ENCODE peak calls at places on chromosome 1, in seven cellular contexts. One of them, this sample, is unnamed.

GRCh38 chr1:167555971-167556714 is 2.6 kb upstream of the CREG1 start:
- DNase-seq in WERI-Rb-1: peak; percentile 54
- DNase-seq in PC-9: peak; percentile 70
- DNase-seq in fibroblast of lung: peak; percentile 51
- DNase-seq in neural progenitor cell: peak; percentile 79
- DNase-seq in tibial artery: peak; percentile 87
- DNase-seq in breast epithelium: peak; percentile 92
- DNase-seq in this sample: no peak

GRCh38 chr1:93578911-93579825 is 102.5 kb downstream of the BCAR3 start:
- DNase-seq in WERI-Rb-1: no peak
- DNase-seq in PC-9: peak; percentile 67
- DNase-seq in fibroblast of lung: no peak
- DNase-seq in neural progenitor cell: no peak
- DNase-seq in tibial artery: no peak
- DNase-seq in breast epithelium: peak; percentile 17
- DNase-seq in this sample: no peak

GRCh38 chr1:196309386-196309785 is 298.9 kb downstream of the KCNT2 start:
- DNase-seq in WERI-Rb-1: no peak
- DNase-seq in PC-9: no peak
- DNase-seq in fibroblast of lung: peak; percentile 30
- DNase-seq in neural progenitor cell: no peak
- DNase-seq in tibial artery: no peak
- DNase-seq in breast epithelium: no peak
- DNase-seq in this sample: no peak

GRCh38 chr1:209989525-209989924 is 51.5 kb downstream of the SYT14 start:
- DNase-seq in WERI-Rb-1: no peak
- DNase-seq in PC-9: no peak
- DNase-seq in fibroblast of lung: peak; percentile 15
- DNase-seq in neural progenitor cell: no peak
- DNase-seq in tibial artery: no peak
- DNase-seq in breast epithelium: no peak
- DNase-seq in this sample: no peak

GRCh38 chr1:84995484-84996334 is 1.2 kb downstream of the MCOLN2 start:
- DNase-seq in WERI-Rb-1: no peak
- DNase-seq in PC-9: no peak
- DNase-seq in fibroblast of lung: no peak
- DNase-seq in neural progenitor cell: no peak
- DNase-seq in tibial artery: no peak
- DNase-seq in breast epithelium: no peak
- DNase-seq in this sample: no peak

GRCh38 chr1:246032111-246032551 is 474.9 kb downstream of the SMYD3 start:
- DNase-seq in WERI-Rb-1: no peak
- DNase-seq in PC-9: no peak
- DNase-seq in fibroblast of lung: no peak
- DNase-seq in neural progenitor cell: no peak
- DNase-seq in tibial artery: no peak
- DNase-seq in breast epithelium: no peak
- DNase-seq in this sample: no peak

GRCh38 chr1:36351222-36351977 is 28.0 kb upstream of the EVA1B start:
- DNase-seq in WERI-Rb-1: no peak
- DNase-seq in PC-9: peak; percentile 82
- DNase-seq in fibroblast of lung: peak; percentile 93
- DNase-seq in neural progenitor cell: peak; percentile 91
- DNase-seq in tibial artery: no peak
- DNase-seq in breast epithelium: no peak
- DNase-seq in this sample: no peak

GRCh38 chr1:66276229-66276628 is 257.7 kb upstream of the SGIP1 start:
- DNase-seq in WERI-Rb-1: no peak
- DNase-seq in PC-9: no peak
- DNase-seq in fibroblast of lung: no peak
- DNase-seq in neural progenitor cell: no peak
- DNase-seq in tibial artery: no peak
- DNase-seq in breast epithelium: no peak
- DNase-seq in this sample: no peak

GRCh38 chr1:247077234-247077633 is 1.4 kb downstream of the ZNF670 start:
- DNase-seq in WERI-Rb-1: no peak
- DNase-seq in PC-9: no peak
- DNase-seq in fibroblast of lung: peak; percentile 25
- DNase-seq in neural progenitor cell: no peak
- DNase-seq in tibial artery: no peak
- DNase-seq in breast epithelium: no peak
- DNase-seq in this sample: no peak

GRCh38 chr1:15703562-15703961 is 19.4 kb downstream of the PLEKHM2 start:
- DNase-seq in WERI-Rb-1: no peak
- DNase-seq in PC-9: no peak
- DNase-seq in fibroblast of lung: peak; percentile 95
- DNase-seq in neural progenitor cell: no peak
- DNase-seq in tibial artery: peak; percentile 89
- DNase-seq in breast epithelium: peak; percentile 59
- DNase-seq in this sample: no peak

GRCh38 chr1:22018583-22019559 is 17.4 kb downstream of the CELA3A start:
- DNase-seq in WERI-Rb-1: no peak
- DNase-seq in PC-9: peak; percentile 75
- DNase-seq in fibroblast of lung: peak; percentile 90
- DNase-seq in neural progenitor cell: no peak
- DNase-seq in tibial artery: peak; percentile 58
- DNase-seq in breast epithelium: no peak
- DNase-seq in this sample: no peak

GRCh38 chr1:65422241-65423203 is 2.1 kb downstream of the LEPR start:
- DNase-seq in WERI-Rb-1: no peak
- DNase-seq in PC-9: peak; percentile 37
- DNase-seq in fibroblast of lung: peak; percentile 94
- DNase-seq in neural progenitor cell: no peak
- DNase-seq in tibial artery: no peak
- DNase-seq in breast epithelium: no peak
- DNase-seq in this sample: no peak

GRCh38 chr1:167171286-167171929 is 49.3 kb upstream of the POU2F1 start:
- DNase-seq in WERI-Rb-1: no peak
- DNase-seq in PC-9: no peak
- DNase-seq in fibroblast of lung: peak; percentile 72
- DNase-seq in neural progenitor cell: no peak
- DNase-seq in tibial artery: no peak
- DNase-seq in breast epithelium: no peak
- DNase-seq in this sample: no peak

GRCh38 chr1:55724551-55725325 is 509.6 kb upstream of the USP24 start:
- DNase-seq in WERI-Rb-1: no peak
- DNase-seq in PC-9: no peak
- DNase-seq in fibroblast of lung: peak; percentile 94
- DNase-seq in neural progenitor cell: peak; percentile 55
- DNase-seq in tibial artery: no peak
- DNase-seq in breast epithelium: no peak
- DNase-seq in this sample: no peak

GRCh38 chr1:41721039-41721438 is 197.7 kb downstream of the HIVEP3 start:
- DNase-seq in WERI-Rb-1: no peak
- DNase-seq in PC-9: no peak
- DNase-seq in fibroblast of lung: no peak
- DNase-seq in neural progenitor cell: no peak
- DNase-seq in tibial artery: no peak
- DNase-seq in breast epithelium: no peak
- DNase-seq in this sample: no peak

GRCh38 chr1:37752583-37753471 is 12.1 kb downstream of the EPHA10 start:
- DNase-seq in WERI-Rb-1: peak; percentile 78
- DNase-seq in PC-9: peak; percentile 70
- DNase-seq in fibroblast of lung: peak; percentile 9
- DNase-seq in neural progenitor cell: peak; percentile 80
- DNase-seq in tibial artery: no peak
- DNase-seq in breast epithelium: no peak
- DNase-seq in this sample: no peak

GRCh38 chr1:110421159-110421777 is 13.8 kb upstream of the LAMTOR5 start:
- DNase-seq in WERI-Rb-1: no peak
- DNase-seq in PC-9: no peak
- DNase-seq in fibroblast of lung: peak; percentile 61
- DNase-seq in neural progenitor cell: no peak
- DNase-seq in tibial artery: peak; percentile 79
- DNase-seq in breast epithelium: no peak
- DNase-seq in this sample: no peak

DNA sequence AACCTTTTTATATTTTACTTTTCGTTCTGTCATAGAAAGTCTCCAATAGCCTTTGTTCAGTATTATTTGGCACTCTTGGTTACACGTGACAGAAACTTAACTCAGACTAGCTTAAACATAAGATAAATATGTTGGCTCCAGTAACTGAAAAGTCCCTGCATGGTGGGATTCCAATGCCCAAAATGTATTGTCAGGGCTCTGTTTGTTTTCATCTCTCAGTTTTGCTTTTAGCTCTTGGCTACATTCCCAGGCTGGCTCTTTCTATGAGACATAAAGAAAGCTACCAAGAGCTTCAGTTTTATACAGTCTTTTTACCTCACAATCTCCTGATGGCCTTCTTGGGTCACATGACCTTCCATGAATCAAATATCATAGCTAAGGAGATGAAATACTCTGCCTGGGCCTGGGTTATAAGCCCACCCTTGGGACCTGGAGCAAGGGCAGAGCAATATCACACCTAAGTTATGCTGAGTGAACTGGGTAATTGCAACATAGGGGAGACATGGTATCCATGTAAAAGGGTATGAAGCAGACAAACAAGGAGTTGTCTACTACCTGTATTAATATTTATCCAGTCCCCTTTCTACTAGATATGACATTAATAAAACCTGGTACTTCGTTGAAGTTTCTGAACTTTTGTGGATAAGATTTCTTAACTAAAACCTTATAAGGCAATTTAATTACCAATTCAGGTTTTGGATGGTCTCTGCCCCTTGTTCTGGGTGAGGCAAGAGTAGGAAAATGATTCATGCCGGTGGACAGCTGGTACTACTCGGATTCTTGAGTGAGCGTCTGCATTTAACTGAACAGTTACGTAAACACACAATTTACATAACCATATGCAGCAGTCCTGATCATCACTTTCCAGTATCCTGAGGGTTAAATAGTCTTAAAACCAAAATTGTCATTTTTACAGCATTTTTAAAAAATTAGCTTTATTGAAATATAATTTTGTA is 442.3 kb downstream of the GPATCH2 start:
- DNase-seq in WERI-Rb-1: no peak
- DNase-seq in PC-9: no peak
- DNase-seq in fibroblast of lung: peak; percentile 4
- DNase-seq in neural progenitor cell: no peak
- DNase-seq in tibial artery: no peak
- DNase-seq in breast epithelium: no peak
- DNase-seq in this sample: no peak
- H3K27ac ChIP-seq in WERI-Rb-1: no peak overlapping the region
- H3K27ac ChIP-seq in PC-9: no peak overlapping the region
- H3K27ac ChIP-seq in fibroblast of lung: no peak overlapping the region
- H3K27ac ChIP-seq in neural progenitor cell: no peak overlapping the region
- H3K27ac ChIP-seq in tibial artery: no peak overlapping the region
- H3K27ac ChIP-seq in breast epithelium: no peak overlapping the region
- H3K27ac ChIP-seq in this sample: no peak overlapping the region

DNA sequence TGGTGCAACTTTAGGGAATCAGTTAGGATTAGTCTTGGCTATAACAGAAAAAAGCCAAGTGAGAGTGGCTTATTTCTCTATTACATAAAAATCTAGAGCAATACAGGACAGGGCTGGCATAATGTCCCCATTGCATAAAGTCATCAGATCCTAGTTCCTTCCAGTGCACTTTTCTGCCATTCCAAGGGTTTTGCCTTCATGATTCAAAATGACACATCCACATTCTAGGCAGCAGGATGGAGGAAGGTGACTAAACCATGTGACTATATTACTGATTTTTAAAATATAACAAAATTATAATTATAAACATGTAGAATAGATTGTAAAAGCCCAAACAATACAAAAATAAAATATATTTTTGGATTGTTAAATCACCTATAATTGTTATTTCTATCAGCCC is 18.8 kb downstream of the JUN start:
- DNase-seq in WERI-Rb-1: no peak
- DNase-seq in PC-9: no peak
- DNase-seq in fibroblast of lung: peak; percentile 37
- DNase-seq in neural progenitor cell: no peak
- DNase-seq in tibial artery: no peak
- DNase-seq in breast epithelium: no peak
- DNase-seq in this sample: no peak
- H3K27ac ChIP-seq in WERI-Rb-1: no peak overlapping the region
- H3K27ac ChIP-seq in PC-9: no peak overlapping the region
- H3K27ac ChIP-seq in fibroblast of lung: peak overlapping the region; percentile 75
- H3K27ac ChIP-seq in neural progenitor cell: no peak overlapping the region
- H3K27ac ChIP-seq in tibial artery: no peak overlapping the region
- H3K27ac ChIP-seq in breast epithelium: no peak overlapping the region
- H3K27ac ChIP-seq in this sample: no peak overlapping the region

GRCh38 chr1:39277876-39278275 is 73.4 kb downstream of the MACF1 start:
- DNase-seq in WERI-Rb-1: no peak
- DNase-seq in PC-9: no peak
- DNase-seq in fibroblast of lung: no peak
- DNase-seq in neural progenitor cell: no peak
- DNase-seq in tibial artery: no peak
- DNase-seq in breast epithelium: no peak
- DNase-seq in this sample: no peak
- H3K27ac ChIP-seq in WERI-Rb-1: no peak overlapping the region
- H3K27ac ChIP-seq in PC-9: no peak overlapping the region
- H3K27ac ChIP-seq in fibroblast of lung: no peak overlapping the region
- H3K27ac ChIP-seq in neural progenitor cell: peak overlapping the region; percentile 35
- H3K27ac ChIP-seq in tibial artery: no peak overlapping the region
- H3K27ac ChIP-seq in breast epithelium: no peak overlapping the region
- H3K27ac ChIP-seq in this sample: peak overlapping the region; percentile 21

DNA sequence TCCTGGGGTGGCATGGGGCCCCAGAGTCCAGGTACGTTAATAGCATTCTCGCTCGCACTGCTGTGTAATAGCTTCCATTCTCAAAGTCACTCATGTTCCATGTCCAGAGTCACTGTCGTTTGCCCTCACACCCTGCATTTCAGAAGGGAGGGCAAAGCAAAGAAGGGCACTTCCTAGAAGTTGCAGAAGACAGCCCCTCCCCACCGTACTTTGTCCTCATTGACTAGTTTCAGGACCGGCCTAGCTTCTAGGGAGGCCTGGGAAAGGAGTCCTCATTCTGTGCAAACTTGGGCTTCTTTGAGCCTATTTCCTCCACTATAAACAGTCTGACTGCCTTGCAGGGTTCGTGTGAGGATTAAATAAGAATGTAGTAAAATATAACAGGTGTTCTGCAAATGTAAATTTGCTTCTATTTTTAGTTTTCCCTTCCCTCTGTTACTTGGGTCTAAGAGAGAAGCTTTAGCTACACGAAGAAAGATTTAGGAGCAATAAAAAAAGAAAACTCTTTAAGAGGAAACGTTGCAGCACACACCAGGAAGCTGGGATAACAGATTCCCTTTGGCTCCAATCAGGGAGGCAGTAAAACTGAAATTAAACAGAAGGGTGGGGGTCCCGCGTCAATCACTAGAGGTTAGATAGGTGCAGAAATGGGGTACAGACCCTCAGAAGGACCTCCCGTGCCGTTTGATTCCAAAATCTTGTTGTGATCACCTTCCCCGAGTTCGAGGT is 40.1 kb downstream of the ACTL8 start:
- DNase-seq in WERI-Rb-1: no peak
- DNase-seq in PC-9: no peak
- DNase-seq in fibroblast of lung: no peak
- DNase-seq in neural progenitor cell: no peak
- DNase-seq in tibial artery: no peak
- DNase-seq in breast epithelium: no peak
- DNase-seq in this sample: no peak
- H3K27ac ChIP-seq in WERI-Rb-1: no peak overlapping the region
- H3K27ac ChIP-seq in PC-9: no peak overlapping the region
- H3K27ac ChIP-seq in fibroblast of lung: no peak overlapping the region
- H3K27ac ChIP-seq in neural progenitor cell: no peak overlapping the region
- H3K27ac ChIP-seq in tibial artery: no peak overlapping the region
- H3K27ac ChIP-seq in breast epithelium: no peak overlapping the region
- H3K27ac ChIP-seq in this sample: no peak overlapping the region

DNA sequence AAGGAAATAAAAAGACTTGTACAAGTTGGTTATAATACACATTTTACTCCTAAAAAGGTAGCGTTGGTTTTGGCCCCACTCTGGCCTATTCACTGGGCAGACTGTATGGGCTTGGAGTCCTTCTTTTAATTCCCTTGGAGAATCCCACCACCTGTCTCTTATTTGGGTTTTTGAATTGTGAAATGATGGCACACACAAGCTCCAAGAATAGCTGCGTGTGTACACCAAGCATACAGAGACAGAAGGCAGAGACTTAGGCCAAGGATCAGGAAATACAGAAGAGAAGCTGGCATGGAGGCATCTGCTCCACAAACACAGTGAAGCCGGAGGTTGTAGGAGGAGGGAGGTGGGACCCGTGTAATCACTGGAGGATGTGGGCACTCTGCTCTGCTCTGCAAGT is 29.1 kb downstream of the DDR2 start:
- DNase-seq in WERI-Rb-1: no peak
- DNase-seq in PC-9: no peak
- DNase-seq in fibroblast of lung: no peak
- DNase-seq in neural progenitor cell: no peak
- DNase-seq in tibial artery: no peak
- DNase-seq in breast epithelium: no peak
- DNase-seq in this sample: no peak
- H3K27ac ChIP-seq in WERI-Rb-1: no peak overlapping the region
- H3K27ac ChIP-seq in PC-9: no peak overlapping the region
- H3K27ac ChIP-seq in fibroblast of lung: no peak overlapping the region
- H3K27ac ChIP-seq in neural progenitor cell: no peak overlapping the region
- H3K27ac ChIP-seq in tibial artery: no peak overlapping the region
- H3K27ac ChIP-seq in breast epithelium: no peak overlapping the region
- H3K27ac ChIP-seq in this sample: no peak overlapping the region